ENCODE peak calls at places on chromosome 18, in seven cellular contexts. K is HCT116, B is GM12878, Q is SK-N-SH, L is HepG2, X is K562, F is H1. C is an unnamed sample.

GRCh38 chr18:41731887-41732286 is 223.1 kb upstream of the PIK3C3 start:
- DNase-seq in K (no peak), B (no peak), Q (no peak), L (no peak), X (no peak), F (no peak), C (no peak)

GRCh38 chr18:3875376-3875775 is 425.4 kb downstream of the TGIF1 start:
- DNase-seq in K (no peak), B (no peak), Q (no peak), L (no peak), X (no peak), F (no peak), C (no peak)

GRCh38 chr18:45998244-45998643 is 31.1 kb upstream of the EPG5 start:
- DNase-seq in K (no peak), B (no peak), Q (no peak), L (no peak), X (peak; percentile 34), F (no peak), C (no peak)

GRCh38 chr18:62990653-62991052 is 275.3 kb downstream of the PHLPP1 start:
- DNase-seq in K (no peak), B (no peak), Q (no peak), L (no peak), X (no peak), F (no peak), C (no peak)

GRCh38 chr18:13279181-13280065 is 60.9 kb downstream of the LDLRAD4 start:
- DNase-seq in K (no peak), B (peak; percentile 26), Q (no peak), L (no peak), X (no peak), F (no peak), C (no peak)

GRCh38 chr18:23583071-23583865 is 3.0 kb downstream of the NPC1 start:
- DNase-seq in K (no peak), B (no peak), Q (no peak), L (peak; percentile 86), X (no peak), F (no peak), C (no peak)

GRCh38 chr18:8988262-8988871 is 114.1 kb upstream of the NDUFV2 start:
- DNase-seq in K (peak; percentile 52), B (no peak), Q (peak; percentile 81), L (peak; percentile 46), X (peak; percentile 70), F (peak; percentile 73), C (peak; percentile 64)

GRCh38 chr18:67517224-67517765 is 775 bp upstream of the DSEL start:
- DNase-seq in K (no peak), B (no peak), Q (no peak), L (no peak), X (no peak), F (no peak), C (no peak)

GRCh38 chr18:63213331-63213900 is 106.2 kb downstream of the BCL2 start:
- DNase-seq in K (no peak), B (no peak), Q (no peak), L (no peak), X (no peak), F (no peak), C (no peak)

GRCh38 chr18:6255121-6255742 is 159.5 kb downstream of the L3MBTL4 start:
- DNase-seq in K (no peak), B (no peak), Q (no peak), L (no peak), X (no peak), F (no peak), C (no peak)

GRCh38 chr18:28112056-28112470 is 64.9 kb downstream of the CDH2 start:
- DNase-seq in K (no peak), B (no peak), Q (no peak), L (no peak), X (no peak), F (no peak), C (no peak)

GRCh38 chr18:54162431-54162830 is 62.0 kb downstream of the MBD2 start:
- DNase-seq in K (no peak), B (no peak), Q (no peak), L (no peak), X (no peak), F (no peak), C (no peak)

GRCh38 chr18:36593001-36593400 is 235.8 kb downstream of the TPGS2 start:
- DNase-seq in K (no peak), B (no peak), Q (no peak), L (no peak), X (no peak), F (no peak), C (no peak)

GRCh38 chr18:79868168-79868784 is 70.5 kb downstream of the KCNG2 start:
- DNase-seq in K (no peak), B (no peak), Q (no peak), L (no peak), X (no peak), F (no peak), C (no peak)

GRCh38 chr18:5164903-5165302 is 32.2 kb downstream of the AKAIN1 start:
- DNase-seq in K (no peak), B (no peak), Q (no peak), L (no peak), X (no peak), F (no peak), C (no peak)

GRCh38 chr18:12086249-12086648 is 7.4 kb upstream of the ANKRD62 start:
- DNase-seq in K (no peak), B (no peak), Q (no peak), L (no peak), X (no peak), F (no peak), C (no peak)

GRCh38 chr18:55380574-55380973 is 207.4 kb downstream of the TCF4 start:
- DNase-seq in K (no peak), B (no peak), Q (no peak), L (no peak), X (no peak), F (no peak), C (no peak)

GRCh38 chr18:55381277-55381676 is 206.7 kb downstream of the TCF4 start:
- DNase-seq in K (no peak), B (no peak), Q (no peak), L (no peak), X (no peak), F (no peak), C (no peak)

GRCh38 chr18:55376387-55376786 is 211.6 kb downstream of the TCF4 start:
- DNase-seq in K (no peak), B (peak; percentile 68), Q (no peak), L (no peak), X (no peak), F (no peak), C (no peak)

GRCh38 chr18:55372205-55372604 is 215.8 kb downstream of the TCF4 start:
- DNase-seq in K (no peak), B (no peak), Q (no peak), L (no peak), X (no peak), F (no peak), C (no peak)

DNA sequence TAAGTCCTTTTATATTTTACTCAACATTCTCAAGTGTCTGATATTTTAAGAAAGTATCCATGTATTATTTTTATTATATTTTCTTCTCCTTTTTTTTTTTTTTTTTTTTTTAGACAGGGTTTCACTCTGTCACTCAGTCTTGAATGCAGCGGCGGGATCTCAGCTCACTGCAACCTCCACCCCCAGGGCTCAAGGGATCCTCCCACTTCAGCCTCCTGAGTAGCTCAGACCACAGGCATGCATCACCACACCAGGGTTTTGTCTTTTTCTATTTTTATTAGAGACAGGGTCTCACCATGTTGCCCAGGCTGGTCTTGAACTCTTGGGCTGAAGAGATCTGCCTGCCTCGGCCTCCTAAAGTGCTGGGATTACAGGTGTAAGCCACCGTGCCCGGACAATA is 212.1 kb downstream of the TCF4 start:
- DNase-seq in K (no peak), B (no peak), Q (no peak), L (no peak), X (no peak), F (no peak), C (no peak)
- H3K4me1 ChIP-seq in K (no peaks in the 10 kb centered on the region), B (peaks cover 5% of the 10 kb centered on the region), Q (no peaks in the 10 kb centered on the region), L (no peaks in the 10 kb centered on the region), X (no peaks in the 10 kb centered on the region), F (peaks cover 3% of the 10 kb centered on the region), C (no peaks in the 10 kb centered on the region)

GRCh38 chr18:21270453-21270852 is 28.4 kb downstream of the GREB1L start:
- DNase-seq in K (no peak), B (no peak), Q (no peak), L (no peak), X (no peak), F (no peak), C (no peak)
- TF ChIP-seq YY1 in K (no peak), B (no peak), Q (no peak), L (no peak), X (no peak), F (no peak), C (no peak)

GRCh38 chr18:58226476-58226875 is 182.4 kb downstream of the NEDD4L start:
- DNase-seq in K (no peak), B (no peak), Q (no peak), L (no peak), X (no peak), F (no peak), C (no peak)

GRCh38 chr18:58228762-58229161 is 184.7 kb downstream of the NEDD4L start:
- DNase-seq in K (no peak), B (no peak), Q (no peak), L (no peak), X (no peak), F (no peak), C (no peak)

GRCh38 chr18:58228176-58228575 is 184.2 kb downstream of the NEDD4L start:
- DNase-seq in K (no peak), B (no peak), Q (no peak), L (no peak), X (no peak), F (no peak), C (no peak)

GRCh38 chr18:58229162-58229561 is 185.1 kb downstream of the NEDD4L start:
- DNase-seq in K (no peak), B (no peak), Q (no peak), L (no peak), X (no peak), F (no peak), C (no peak)

DNA sequence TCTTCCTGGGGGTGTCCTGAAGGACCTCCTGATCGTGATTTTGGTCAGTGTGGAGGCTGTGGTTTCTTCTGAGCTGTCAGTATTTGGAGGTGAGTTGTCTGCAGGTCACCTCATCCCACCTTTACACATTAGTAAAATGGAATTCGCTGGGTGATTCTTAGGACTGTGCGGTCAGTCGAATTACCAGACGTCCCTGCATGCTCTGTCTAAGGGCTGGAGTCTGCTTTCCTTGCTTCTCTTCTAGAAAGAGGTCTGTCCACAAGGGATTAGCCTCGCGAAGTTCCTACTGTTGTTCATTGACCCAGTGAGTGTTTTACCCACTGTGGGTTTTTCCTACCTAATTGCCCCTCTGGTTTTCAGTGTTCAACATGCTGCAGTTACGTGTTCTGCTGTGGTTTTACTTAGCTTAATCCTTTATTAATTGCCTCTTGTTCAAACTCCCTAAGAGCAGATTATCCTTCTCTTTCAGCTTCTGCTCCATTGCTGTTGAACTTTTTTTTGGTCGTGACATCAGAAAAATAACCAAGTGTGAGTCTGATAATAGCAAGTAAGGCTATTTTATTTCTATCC is 183.4 kb downstream of the NEDD4L start:
- DNase-seq in K (no peak), B (no peak), Q (no peak), L (no peak), X (no peak), F (no peak), C (no peak)
- H3K4me1 ChIP-seq in K (peaks cover 54% of the 10 kb centered on the region), B (peaks cover 18% of the 10 kb centered on the region), Q (peaks cover 18% of the 10 kb centered on the region), L (peaks cover 87% of the 10 kb centered on the region), X (peaks cover 16% of the 10 kb centered on the region), F (peaks cover 34% of the 10 kb centered on the region), C (peaks cover 3% of the 10 kb centered on the region)

DNA sequence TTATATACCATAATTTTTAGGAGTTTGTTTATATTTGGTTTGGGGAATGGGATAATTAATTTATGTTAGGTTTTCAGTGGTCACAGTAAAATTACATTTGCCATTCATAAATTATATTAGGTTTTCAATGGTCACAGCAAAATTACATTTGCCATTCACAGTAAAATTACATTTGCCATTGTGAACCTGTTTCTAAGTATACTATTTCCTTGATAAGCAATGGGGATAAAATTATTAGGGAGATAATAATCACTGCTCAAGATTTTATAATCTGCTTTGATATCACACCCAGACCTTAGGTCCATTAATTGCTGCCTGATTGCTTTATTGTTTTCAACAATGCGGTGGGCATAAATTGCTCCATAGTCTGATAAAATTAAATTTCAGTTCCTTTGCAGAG is 124.6 kb downstream of the ASXL3 start:
- DNase-seq in K (no peak), B (no peak), Q (no peak), L (no peak), X (no peak), F (no peak), C (no peak)
- TF ChIP-seq YY1 in K (no peak), B (no peak), Q (no peak), L (no peak), X (no peak), F (no peak), C (no peak)

C was measured in NT2/D1.